ENCODE peak calls at places on chromosome 9, in seven cellular contexts. H, D, V, F, Y, R and T are unnamed samples.

GRCh38 chr9:130459151-130459550 is 14.4 kb downstream of the ASS1 start:
- DNase-seq in R (no peak), H (no peak), V (no peak), Y (no peak), D (no peak), F (no peak), T (no peak)

GRCh38 chr9:87684627-87685204 is 41.2 kb upstream of the CTSL start:
- DNase-seq in F (no peak), D (no peak), H (peak), Y (peak), V (no peak), R (no peak), T (peak)

GRCh38 chr9:7402704-7403389 is 396.7 kb downstream of the DMAC1 start:
- DNase-seq in F (no peak), R (no peak), H (no peak), Y (no peak), D (no peak), V (peak), T (no peak)

GRCh38 chr9:113580041-113580953 is 116.8 kb downstream of the RGS3 start:
- DNase-seq in V (peak), F (peak), Y (no peak), D (peak), R (peak), H (no peak), T (no peak)

GRCh38 chr9:92637886-92638620 is 31.9 kb downstream of the IPPK start:
- DNase-seq in H (no peak), V (no peak), D (no peak), R (no peak), Y (no peak), F (no peak), T (no peak)

GRCh38 chr9:104923289-104923688 is 4.7 kb downstream of the ABCA1 start:
- DNase-seq in V (peak), D (no peak), F (no peak), Y (peak), H (no peak), R (no peak), T (no peak)

GRCh38 chr9:26131891-26132290 is 453.6 kb upstream of the TUSC1 start:
- DNase-seq in R (no peak), V (peak), H (no peak), F (no peak), Y (peak), D (no peak), T (no peak)

GRCh38 chr9:132760057-132760456 is 89.8 kb downstream of the GTF3C4 start:
- DNase-seq in R (no peak), H (no peak), F (no peak), V (no peak), D (no peak), Y (no peak), T (no peak)

GRCh38 chr9:108468364-108468763 is 387.4 kb downstream of the ACTL7B start:
- DNase-seq in H (peak), Y (peak), D (no peak), R (no peak), V (no peak), F (no peak), T (peak)

GRCh38 chr9:4887556-4887955 is 94.8 kb downstream of the RCL1 start:
- DNase-seq in R (no peak), D (no peak), F (no peak), Y (peak), V (peak), H (no peak), T (no peak)

GRCh38 chr9:76302947-76303550 is 91.2 kb downstream of the RFK start:
- DNase-seq in H (no peak), D (no peak), Y (peak), R (no peak), F (no peak), V (peak), T (no peak)

GRCh38 chr9:114954986-114955623 is 24.7 kb upstream of the TNFSF8 start:
- DNase-seq in F (no peak), Y (no peak), H (no peak), V (no peak), D (no peak), R (no peak), T (no peak)

GRCh38 chr9:77417570-77417969 is 230.6 kb downstream of the GNA14 start:
- DNase-seq in R (no peak), Y (peak), F (no peak), H (no peak), D (no peak), V (peak), T (no peak)

GRCh38 chr9:126693428-126693931 is 79.8 kb downstream of the LMX1B start:
- DNase-seq in D (no peak), H (peak), R (no peak), V (no peak), Y (no peak), F (no peak), T (no peak)

GRCh38 chr9:16572005-16572727 is 298.3 kb downstream of the BNC2 start:
- DNase-seq in F (no peak), V (no peak), D (no peak), H (no peak), Y (no peak), R (no peak), T (no peak)

DNA sequence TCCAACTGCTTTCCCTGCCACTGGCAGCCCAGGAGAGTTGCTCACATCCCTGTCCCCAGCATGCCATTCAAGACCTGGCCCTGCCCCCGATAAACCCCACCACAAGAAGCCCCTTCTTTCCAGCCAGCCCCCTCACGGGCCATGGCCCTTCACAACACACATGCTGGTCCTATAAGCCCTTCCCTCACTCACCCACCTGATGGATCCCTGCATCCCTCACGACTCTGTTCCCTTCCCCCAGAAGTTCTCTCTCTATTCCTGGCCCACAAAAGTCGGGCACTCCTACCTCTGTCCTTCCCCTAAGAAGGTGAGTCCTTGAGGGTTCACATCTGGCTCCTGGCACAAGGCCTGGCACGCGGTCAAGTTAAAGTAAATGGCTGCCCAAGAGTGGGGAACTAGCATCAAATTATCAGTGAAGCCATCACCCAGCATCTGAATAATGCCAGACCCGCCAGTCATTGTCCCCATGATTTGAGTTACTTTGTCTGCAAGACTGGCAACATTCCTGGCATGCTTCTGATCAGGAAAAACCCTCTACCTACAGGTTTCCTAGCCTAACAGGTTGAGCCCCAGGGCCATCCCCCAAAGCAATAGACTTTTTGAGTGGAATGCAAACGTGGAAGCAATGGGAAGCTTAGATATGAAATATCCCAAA is 65.9 kb downstream of the CRB2 start:
- DNase-seq in D (no peak), R (no peak), H (no peak), V (no peak), F (no peak), Y (no peak), T (no peak)
- TF ChIP-seq CTCF in D (no peak), R (no peak), H (no peak), V (no peak), F (no peak), Y (no peak), T (no peak)

DNA sequence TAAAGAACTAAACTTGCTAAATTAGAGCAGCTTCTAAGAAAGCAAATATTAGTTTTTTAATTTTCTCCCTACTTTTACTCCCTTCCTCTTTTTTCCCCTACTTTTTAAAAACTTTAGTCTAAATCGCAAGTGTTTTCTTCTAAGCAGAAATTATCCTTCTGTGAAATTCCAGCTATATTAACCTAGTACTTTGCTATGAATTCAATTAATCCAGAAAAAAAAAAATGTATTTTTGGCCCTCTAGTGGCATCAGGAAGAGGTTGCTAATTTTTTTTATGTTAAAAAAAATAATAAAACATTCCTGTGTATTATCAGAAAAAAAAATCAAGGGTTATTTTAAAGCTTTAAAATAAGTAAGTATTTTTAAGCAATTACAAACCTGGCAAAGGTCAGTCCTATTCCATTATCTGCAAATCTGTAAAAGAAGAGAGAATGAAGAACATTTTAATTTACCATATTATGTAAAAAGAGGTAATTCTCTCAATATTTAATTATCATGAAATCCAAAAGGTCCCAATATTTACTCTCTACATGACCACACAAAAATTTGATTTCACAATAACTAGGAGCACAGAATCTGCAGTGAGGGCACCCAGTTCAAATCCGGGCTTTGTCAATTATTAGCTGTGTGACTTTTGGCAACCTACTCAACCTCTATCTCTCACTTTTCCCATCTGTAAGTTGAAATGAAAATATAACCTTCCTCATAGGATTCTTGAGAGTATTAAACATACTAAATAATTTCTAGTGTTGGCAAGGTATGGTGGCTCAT is 52.0 kb downstream of the CEMIP2 start:
- DNase-seq in Y (no peak), F (no peak), V (peak), R (no peak), D (no peak), H (no peak), T (no peak)
- TF ChIP-seq CTCF in Y (peak), F (peak), V (peak), R (peak), D (peak), H (no peak), T (peak)

GRCh38 chr9:124450241-124450924 is at the start of gene ADGRD2:
- DNase-seq in D (no peak), H (peak), V (peak), R (peak), F (no peak), Y (peak), T (peak)
- TF ChIP-seq CTCF in D (no peak), H (no peak), V (no peak), R (no peak), F (no peak), Y (no peak), T (no peak)

GRCh38 chr9:1619915-1620705 is 395.0 kb upstream of the SMARCA2 start:
- DNase-seq in Y (no peak), R (no peak), V (no peak), F (no peak), H (no peak), D (no peak), T (no peak)
- TF ChIP-seq CTCF in Y (no peak), R (no peak), V (no peak), F (no peak), H (no peak), D (peak), T (peak)

GRCh38 chr9:133979921-133980863 is 11.9 kb downstream of the VAV2 start:
- DNase-seq in R (no peak), F (no peak), V (no peak), Y (no peak), D (peak), H (peak), T (no peak)
- TF ChIP-seq CTCF in R (no peak), F (no peak), V (no peak), Y (no peak), D (no peak), H (no peak), T (no peak)

DNA sequence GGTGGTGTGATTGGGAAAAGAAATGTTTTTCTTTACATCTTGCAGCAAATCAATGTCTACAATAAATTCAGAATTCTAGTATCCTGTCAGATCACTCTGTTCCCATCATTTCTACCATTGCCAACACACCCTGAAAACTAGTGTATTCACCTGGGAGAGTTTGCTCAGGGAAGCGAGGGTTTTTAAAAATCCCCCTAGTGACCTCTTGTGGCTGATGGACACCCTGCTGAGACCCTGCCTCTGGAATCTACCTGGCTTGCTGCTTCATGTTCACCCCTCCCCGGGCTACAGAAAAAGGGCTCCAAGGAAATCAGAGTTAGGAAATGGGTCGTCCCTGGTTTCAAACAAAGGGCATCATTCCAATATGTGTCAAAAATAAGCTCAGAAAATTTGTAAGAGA is 21.4 kb upstream of the ALDOB start:
- DNase-seq in F (no peak), D (no peak), H (peak), R (no peak), Y (no peak), V (no peak), T (no peak)
- TF ChIP-seq CTCF in F (no peak), D (peak), H (no peak), R (no peak), Y (no peak), V (no peak), T (no peak)

GRCh38 chr9:134800791-134801339 is 79.7 kb upstream of the FCN2 start:
- DNase-seq in D (peak), Y (no peak), F (no peak), H (no peak), R (no peak), V (no peak), T (no peak)

GRCh38 chr9:134804871-134805270 is 75.7 kb upstream of the FCN2 start:
- DNase-seq in H (no peak), F (no peak), Y (no peak), V (no peak), R (no peak), D (no peak), T (no peak)

GRCh38 chr9:134796882-134797281 is 83.7 kb upstream of the FCN2 start:
- DNase-seq in F (no peak), Y (no peak), V (no peak), R (no peak), D (no peak), H (no peak), T (no peak)

GRCh38 chr9:134807726-134808125 is 72.9 kb upstream of the FCN2 start:
- DNase-seq in Y (peak), V (peak), D (no peak), H (no peak), F (no peak), R (no peak), T (no peak)

DNA sequence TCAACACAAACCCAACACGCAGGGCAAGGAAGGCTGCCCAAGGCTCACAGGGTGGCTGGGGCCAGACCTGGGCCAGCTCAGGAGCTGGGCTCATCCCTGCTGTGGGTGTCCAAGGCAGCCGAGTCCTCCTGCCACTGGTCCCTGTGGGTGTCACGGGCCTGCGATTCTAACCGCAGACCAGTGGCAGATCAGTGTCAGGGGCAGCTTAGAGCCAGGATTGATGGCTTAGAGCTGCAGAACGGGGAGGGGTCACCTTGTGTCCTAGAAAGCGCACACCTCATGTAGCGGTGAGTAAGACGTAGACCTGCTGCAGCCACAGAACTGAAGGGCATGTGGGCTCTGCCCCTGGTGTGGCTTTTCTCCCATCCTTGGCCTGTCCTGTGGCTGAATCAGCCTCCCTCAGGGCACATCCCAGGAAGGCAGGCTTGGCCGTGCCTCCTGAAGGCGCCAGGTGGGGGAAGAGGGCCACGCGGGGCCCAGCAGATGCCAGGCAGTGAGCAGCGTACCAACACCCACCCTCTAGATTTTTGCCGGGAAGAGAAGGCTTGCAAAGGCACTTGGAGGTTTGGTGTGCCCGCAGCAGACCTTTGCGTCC is 78.3 kb upstream of the FCN2 start:
- DNase-seq in H (no peak), V (no peak), F (no peak), R (no peak), D (no peak), Y (no peak), T (no peak)
- TF ChIP-seq CTCF in H (no peak), V (no peak), F (no peak), R (no peak), D (no peak), Y (no peak), T (no peak)